ENCODE peak calls at places on chromosome 14, in seven cellular contexts. J, O, A, P, G, N and E are unnamed samples.

GRCh38 chr14:105146976-105147700 is 21.4 kb downstream of the JAG2 start:
- DNase-seq in A (no peak), P (peak; percentile 17), O (no peak), J (no peak), N (no peak), G (no peak), E (no peak)

GRCh38 chr14:89533761-89534160 is 116.7 kb upstream of the FOXN3 start:
- DNase-seq in P (no peak), G (no peak), O (no peak), A (no peak), N (no peak), J (no peak), E (no peak)

GRCh38 chr14:89924224-89924623 is 30.3 kb downstream of the EFCAB11 start:
- DNase-seq in N (no peak), A (no peak), O (no peak), P (no peak), J (no peak), G (no peak), E (no peak)

GRCh38 chr14:103819503-103820307 is 27.7 kb downstream of the PPP1R13B start:
- DNase-seq in N (peak; percentile 11), J (no peak), O (peak; percentile 5), G (peak; percentile 27), A (no peak), P (peak; percentile 77), E (peak; percentile 70)

GRCh38 chr14:78530078-78530477 is 359.9 kb downstream of the NRXN3 start:
- DNase-seq in G (peak; percentile 15), J (no peak), A (peak; percentile 59), P (peak; percentile 56), N (no peak), O (peak; percentile 76), E (peak; percentile 80)

GRCh38 chr14:28143340-28143739 is 623.2 kb upstream of the FOXG1 start:
- DNase-seq in O (peak; percentile 15), G (no peak), P (no peak), J (no peak), N (no peak), A (no peak), E (no peak)

GRCh38 chr14:50657753-50658152 is 10.4 kb downstream of the SAV1 start:
- DNase-seq in P (no peak), N (no peak), J (no peak), A (no peak), O (no peak), G (no peak), E (no peak)

GRCh38 chr14:74765721-74766120 is 2.6 kb downstream of the YLPM1 start:
- DNase-seq in J (no peak), G (no peak), A (no peak), N (no peak), O (no peak), P (no peak), E (no peak)

GRCh38 chr14:104144911-104145825 is 6.8 kb downstream of the KIF26A start:
- DNase-seq in O (no peak), J (no peak), A (no peak), P (peak; percentile 23), G (no peak), N (no peak), E (no peak)

GRCh38 chr14:85248881-85249635 is 280.9 kb upstream of the FLRT2 start:
- DNase-seq in G (no peak), O (no peak), P (no peak), N (no peak), A (no peak), J (peak; percentile 11), E (peak; percentile 45)

GRCh38 chr14:73800970-73801515 is 50.6 kb upstream of the PTGR2 start:
- DNase-seq in G (no peak), O (no peak), J (no peak), N (no peak), P (no peak), A (no peak), E (no peak)

GRCh38 chr14:83255015-83255726 is 1721.5 kb upstream of the SEL1L start:
- DNase-seq in J (peak; percentile 9), A (peak; percentile 3), P (no peak), G (no peak), O (no peak), N (peak; percentile 77), E (no peak)

GRCh38 chr14:76203086-76204001 is 51.6 kb downstream of the GPATCH2L start:
- DNase-seq in J (peak; percentile 100), G (peak; percentile 5), A (peak; percentile 58), N (peak; percentile 98), P (no peak), O (no peak), E (peak; percentile 20)

GRCh38 chr14:72652179-72652578 is 241.7 kb downstream of the DPF3 start:
- DNase-seq in A (no peak), P (no peak), O (no peak), G (no peak), J (peak; percentile 67), N (no peak), E (no peak)

GRCh38 chr14:60945984-60946383 is 34.9 kb downstream of the TRMT5 start:
- DNase-seq in O (no peak), G (no peak), N (no peak), A (no peak), P (no peak), J (peak; percentile 37), E (no peak)

GRCh38 chr14:39673141-39674133 is 241.2 kb upstream of the FBXO33 start:
- DNase-seq in G (peak; percentile 2), O (no peak), A (no peak), P (no peak), J (no peak), N (peak; percentile 28), E (peak; percentile 49)

GRCh38 chr14:80624581-80624980 is 317.0 kb downstream of the CEP128 start:
- DNase-seq in P (no peak), G (no peak), A (peak; percentile 86), O (no peak), J (peak; percentile 13), N (no peak), E (no peak)

GRCh38 chr14:91245029-91245428 is 525 bp upstream of the GPR68 start:
- DNase-seq in P (no peak), N (no peak), O (no peak), G (no peak), J (no peak), A (no peak), E (no peak)
- H3K9ac ChIP-seq in P (no peak overlapping the region), N (peak overlapping the region; percentile 90), O (no peak overlapping the region), G (no peak overlapping the region), J (no peak overlapping the region), A (no peak overlapping the region), E (no peak overlapping the region)

GRCh38 chr14:91395466-91395865 is 22.2 kb downstream of the CCDC88C start:
- DNase-seq in O (no peak), N (no peak), A (no peak), J (no peak), G (no peak), P (no peak), E (no peak)

GRCh38 chr14:91394105-91395081 is 23.2 kb downstream of the CCDC88C start:
- DNase-seq in P (no peak), A (no peak), J (no peak), G (no peak), O (no peak), N (no peak), E (peak; percentile 63)

GRCh38 chr14:91390165-91390778 is 27.3 kb downstream of the CCDC88C start:
- DNase-seq in O (no peak), P (no peak), N (no peak), A (no peak), G (no peak), J (no peak), E (no peak)

GRCh38 chr14:91395998-91396660 is 21.5 kb downstream of the CCDC88C start:
- DNase-seq in N (no peak), O (no peak), J (no peak), A (peak; percentile 32), G (no peak), P (no peak), E (no peak)

DNA sequence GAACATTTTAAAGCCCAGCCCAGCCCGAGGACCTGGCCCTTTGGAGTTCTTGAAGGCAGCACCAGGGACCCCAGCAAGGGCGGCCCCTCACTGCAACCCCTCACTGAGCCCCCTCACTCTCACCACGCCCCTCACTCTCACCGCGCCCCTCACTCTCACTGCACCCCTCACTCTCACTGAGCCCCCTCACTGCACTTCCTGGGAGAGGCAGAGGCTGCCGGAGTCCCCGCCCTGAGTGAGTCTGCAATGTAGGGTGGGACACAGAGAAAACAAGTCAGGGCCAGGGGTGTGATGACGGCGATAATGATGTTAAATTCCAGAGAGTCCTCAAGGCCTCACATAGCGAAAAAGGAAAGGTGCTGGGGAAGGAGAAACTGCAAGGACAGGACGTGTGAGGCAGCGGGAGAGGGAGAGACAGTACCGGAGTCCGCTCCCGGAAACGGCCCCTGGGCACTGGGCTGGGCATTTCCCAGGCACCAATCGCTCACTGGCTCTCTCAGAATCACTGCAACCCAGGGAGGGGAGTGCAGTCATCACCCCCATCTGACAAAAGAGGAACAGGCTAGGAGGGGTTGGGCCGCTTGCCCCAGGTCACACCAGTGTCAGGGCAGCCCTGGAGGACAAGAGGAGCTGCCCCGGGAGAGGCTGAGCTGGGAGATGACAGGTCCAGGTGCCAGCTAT is 24.9 kb downstream of the CCDC88C start:
- DNase-seq in N (no peak), O (no peak), G (no peak), A (peak; percentile 20), J (no peak), P (no peak), E (peak; percentile 94)
- H2AK5ac ChIP-seq in N (no peak overlapping the region), O (peak overlapping the region; percentile 40), G (peak overlapping the region; percentile 84), A (no peak overlapping the region), J (no peak overlapping the region), P (no peak overlapping the region), E (peak overlapping the region; percentile 53)

GRCh38 chr14:52545584-52546317 is 6.6 kb downstream of the TXNDC16 start:
- DNase-seq in G (no peak), J (no peak), A (no peak), O (no peak), P (no peak), N (no peak), E (no peak)
- H3K9ac ChIP-seq in G (no peak overlapping the region), J (no peak overlapping the region), A (no peak overlapping the region), O (no peak overlapping the region), P (no peak overlapping the region), N (no peak overlapping the region), E (no peak overlapping the region)

DNA sequence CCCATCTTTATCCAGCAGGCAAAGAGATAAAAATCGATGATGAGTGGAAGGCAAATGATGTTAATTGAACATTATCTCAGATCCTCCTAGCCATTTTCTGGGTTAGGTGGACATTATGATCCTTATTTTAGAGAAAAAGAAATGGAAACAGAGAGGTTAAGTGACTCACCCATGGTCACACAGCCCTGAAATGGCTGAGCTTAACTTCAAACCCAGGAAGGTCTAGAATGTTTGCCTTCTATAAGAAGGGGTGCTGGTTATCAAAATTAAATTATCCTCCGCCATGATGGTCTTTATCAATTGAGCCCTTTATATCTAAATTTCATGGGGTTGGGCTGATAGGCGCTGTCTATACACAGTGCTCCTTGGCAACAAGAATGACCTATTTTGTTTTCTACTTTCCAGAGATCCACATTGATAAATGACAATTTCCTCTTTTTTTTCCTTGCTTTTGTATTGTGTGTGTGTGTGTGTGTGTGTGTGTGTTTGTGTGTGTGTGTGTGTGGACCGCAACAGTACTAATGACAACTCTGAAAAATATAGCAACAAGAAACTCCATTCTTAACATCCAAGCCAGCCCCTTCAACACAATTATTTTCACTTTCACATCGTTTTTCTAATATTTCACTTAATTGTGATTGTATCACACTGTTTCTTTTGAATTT is 571.9 kb downstream of the VRK1 start:
- DNase-seq in G (no peak), A (no peak), N (no peak), O (no peak), P (no peak), J (no peak), E (no peak)
- H2AK5ac ChIP-seq in G (no peak overlapping the region), A (no peak overlapping the region), N (no peak overlapping the region), O (no peak overlapping the region), P (no peak overlapping the region), J (no peak overlapping the region), E (no peak overlapping the region)

GRCh38 chr14:22265319-22266140 is 323.5 kb downstream of the DAD1 start:
- DNase-seq in G (no peak), N (peak; percentile 74), A (peak; percentile 25), P (no peak), O (no peak), J (peak; percentile 39), E (peak; percentile 59)
- H3K9ac ChIP-seq in G (no peak overlapping the region), N (no peak overlapping the region), A (no peak overlapping the region), P (no peak overlapping the region), O (no peak overlapping the region), J (no peak overlapping the region), E (no peak overlapping the region)